ENCODE peak calls at places on chromosome 9, in nine cellular contexts. L is esophagus squamous epithelium, M is transverse colon, P is A549, C is adrenal gland, U is vagina, G is sigmoid colon, K is heart left ventricle, Q is H1. J is an unnamed sample.

GRCh38 chr9:33924978-33925797 is 108.2 kb downstream of the UBE2R2 start:
- DNase-seq in L (no peak), M (peak; percentile 32), P (peak; percentile 63), C (peak; percentile 74), U (no peak), G (no peak), K (peak; percentile 56), Q (peak; percentile 73), J (no peak)

GRCh38 chr9:133855802-133856592 is 117.8 kb upstream of the SARDH start:
- DNase-seq in L (no peak), M (peak; percentile 87), P (no peak), C (peak; percentile 92), U (no peak), G (peak; percentile 82), K (peak; percentile 44), Q (no peak), J (peak; percentile 90)

GRCh38 chr9:82982271-82982880 is 80.6 kb downstream of the RASEF start:
- DNase-seq in L (no peak), M (no peak), P (no peak), C (no peak), U (no peak), G (no peak), K (no peak), Q (no peak), J (no peak)

GRCh38 chr9:90872835-90873294 is 71.2 kb downstream of the SYK start:
- DNase-seq in L (no peak), M (no peak), P (no peak), C (no peak), U (no peak), G (no peak), K (no peak), Q (no peak), J (no peak)

GRCh38 chr9:111897831-111898144 is 1.2 kb downstream of the UGCG start:
- DNase-seq in L (no peak), M (peak; percentile 48), P (no peak), C (no peak), U (no peak), G (no peak), K (no peak), Q (no peak), J (no peak)

GRCh38 chr9:133949486-133950061 is 42.5 kb downstream of the VAV2 start:
- DNase-seq in L (no peak), M (no peak), P (no peak), C (no peak), U (no peak), G (no peak), K (no peak), Q (no peak), J (no peak)

GRCh38 chr9:105392531-105392930 is 55.3 kb upstream of the FSD1L start:
- DNase-seq in L (no peak), M (no peak), P (no peak), C (no peak), U (no peak), G (no peak), K (no peak), Q (no peak), J (no peak)

GRCh38 chr9:135969064-135969683 is 8.0 kb upstream of the UBAC1 start:
- DNase-seq in L (no peak), M (no peak), P (no peak), C (no peak), U (no peak), G (peak; percentile 55), K (no peak), Q (no peak), J (no peak)

GRCh38 chr9:109560470-109561132 is 62.5 kb upstream of the PTPN3 start:
- DNase-seq in L (no peak), M (no peak), P (peak; percentile 28), C (no peak), U (no peak), G (no peak), K (peak; percentile 37), Q (peak; percentile 59), J (no peak)

GRCh38 chr9:100322954-100323536 is 29.7 kb downstream of the TEX10 start:
- DNase-seq in L (no peak), M (no peak), P (peak; percentile 52), C (peak; percentile 68), U (no peak), G (no peak), K (no peak), Q (no peak), J (no peak)

GRCh38 chr9:135896205-135896604 is 11.1 kb downstream of the CAMSAP1 start:
- DNase-seq in L (no peak), M (no peak), P (no peak), C (no peak), U (no peak), G (no peak), K (no peak), Q (no peak), J (no peak)

GRCh38 chr9:37433754-37434435 is 11.4 kb downstream of the GRHPR start:
- DNase-seq in L (no peak), M (no peak), P (no peak), C (no peak), U (no peak), G (peak; percentile 45), K (no peak), Q (no peak), J (no peak)

DNA sequence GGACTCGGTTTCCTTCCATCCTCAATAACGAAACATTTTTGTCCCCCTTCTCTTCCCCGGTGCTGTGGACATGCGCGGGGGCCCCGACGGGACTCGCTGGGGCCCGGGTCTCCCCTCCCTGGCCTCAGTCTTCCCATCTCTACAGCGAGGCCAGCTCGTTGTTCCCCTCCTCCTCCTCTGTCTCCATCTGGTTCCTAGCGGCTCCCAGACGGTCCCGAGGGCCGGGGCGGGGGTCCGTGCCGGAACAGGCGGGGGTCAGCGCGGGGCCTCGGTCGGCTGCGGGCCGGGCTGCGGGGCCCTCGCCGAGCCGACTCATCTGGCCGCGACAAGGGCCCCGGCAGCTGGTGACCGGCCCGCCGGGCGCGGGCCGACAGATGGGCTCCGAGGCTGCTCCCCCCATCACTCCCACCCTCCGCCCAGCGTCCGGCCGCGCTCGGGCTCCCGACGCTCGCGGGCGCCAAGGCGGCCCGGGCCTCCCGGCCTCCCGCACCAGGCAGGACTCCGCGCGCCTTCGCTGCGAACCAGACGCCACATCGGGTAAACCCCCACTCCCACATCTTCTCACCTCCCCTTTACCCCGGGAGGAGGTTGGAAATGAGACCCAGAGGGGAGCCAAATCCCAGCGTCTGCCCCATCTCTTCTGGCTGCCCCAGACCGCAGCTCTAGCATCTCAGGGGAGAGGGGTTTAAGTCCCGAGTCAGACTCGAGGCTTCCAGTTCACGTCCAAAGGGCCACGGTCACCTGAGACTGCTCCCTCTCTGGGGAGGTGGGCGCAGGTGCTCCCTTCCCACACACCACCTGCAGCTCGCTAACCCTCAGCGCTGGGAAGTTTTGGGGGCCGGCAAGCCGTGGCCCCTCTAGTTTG is 8.1 kb downstream of the BARHL1 start:
- DNase-seq in L (no peak), M (no peak), P (no peak), C (no peak), U (no peak), G (no peak), K (no peak), Q (peak; percentile 75), J (no peak)
- TF ChIP-seq POLR2A in L (no peak), M (no peak), P (no peak), C (no peak), U (no peak), G (no peak), K (no peak), Q (no peak), J (no peak)

GRCh38 chr9:118987167-118987566 is 382.1 kb downstream of the BRINP1 start:
- DNase-seq in L (no peak), M (no peak), P (no peak), C (no peak), U (no peak), G (no peak), K (no peak), Q (no peak), J (no peak)

GRCh38 chr9:118991366-118992285 is 377.6 kb downstream of the BRINP1 start:
- DNase-seq in L (no peak), M (no peak), P (no peak), C (no peak), U (no peak), G (no peak), K (no peak), Q (no peak), J (no peak)

GRCh38 chr9:118990949-118991348 is 378.3 kb downstream of the BRINP1 start:
- DNase-seq in L (no peak), M (no peak), P (no peak), C (no peak), U (no peak), G (no peak), K (no peak), Q (no peak), J (no peak)

GRCh38 chr9:118992813-118993747 is 376.2 kb downstream of the BRINP1 start:
- DNase-seq in L (no peak), M (no peak), P (no peak), C (peak; percentile 23), U (no peak), G (no peak), K (no peak), Q (no peak), J (no peak)
- H3K9me3 ChIP-seq in L (no peaks in the 10 kb centered on the region), M (no peaks in the 10 kb centered on the region), P (no peaks in the 10 kb centered on the region), C (no peaks in the 10 kb centered on the region), U (no peaks in the 10 kb centered on the region), G (no peaks in the 10 kb centered on the region), K (no peaks in the 10 kb centered on the region), Q (no peaks in the 10 kb centered on the region), J (no peaks in the 10 kb centered on the region)

DNA sequence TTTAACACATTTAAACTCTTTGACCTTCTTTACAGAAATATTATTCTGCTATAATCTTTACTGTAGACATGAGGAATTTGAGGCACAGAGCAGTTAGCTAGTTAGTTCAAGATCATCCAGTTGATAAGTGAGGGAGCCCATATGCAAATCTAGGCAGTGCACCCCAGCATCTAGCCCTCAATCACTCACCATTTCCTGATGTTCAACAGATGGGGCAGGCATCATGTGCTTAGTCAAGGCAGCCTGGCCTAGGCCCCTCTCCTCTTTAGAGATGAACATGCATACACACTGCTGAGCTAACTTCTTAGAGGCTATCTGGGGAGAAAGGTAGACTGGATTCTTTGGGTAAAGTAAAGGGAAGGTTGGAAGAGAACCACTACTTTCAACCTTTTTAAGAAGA is 206.8 kb upstream of the SLC24A2 start:
- DNase-seq in L (no peak), M (no peak), P (no peak), C (no peak), U (no peak), G (no peak), K (no peak), Q (no peak), J (no peak)
- H3K4me1 ChIP-seq in L (no peaks in the 10 kb centered on the region), M (no peaks in the 10 kb centered on the region), P (no peaks in the 10 kb centered on the region), C (no peaks in the 10 kb centered on the region), U (no peaks in the 10 kb centered on the region), G (no peaks in the 10 kb centered on the region), K (no peaks in the 10 kb centered on the region), Q (no peaks in the 10 kb centered on the region), J (no peaks in the 10 kb centered on the region)

DNA sequence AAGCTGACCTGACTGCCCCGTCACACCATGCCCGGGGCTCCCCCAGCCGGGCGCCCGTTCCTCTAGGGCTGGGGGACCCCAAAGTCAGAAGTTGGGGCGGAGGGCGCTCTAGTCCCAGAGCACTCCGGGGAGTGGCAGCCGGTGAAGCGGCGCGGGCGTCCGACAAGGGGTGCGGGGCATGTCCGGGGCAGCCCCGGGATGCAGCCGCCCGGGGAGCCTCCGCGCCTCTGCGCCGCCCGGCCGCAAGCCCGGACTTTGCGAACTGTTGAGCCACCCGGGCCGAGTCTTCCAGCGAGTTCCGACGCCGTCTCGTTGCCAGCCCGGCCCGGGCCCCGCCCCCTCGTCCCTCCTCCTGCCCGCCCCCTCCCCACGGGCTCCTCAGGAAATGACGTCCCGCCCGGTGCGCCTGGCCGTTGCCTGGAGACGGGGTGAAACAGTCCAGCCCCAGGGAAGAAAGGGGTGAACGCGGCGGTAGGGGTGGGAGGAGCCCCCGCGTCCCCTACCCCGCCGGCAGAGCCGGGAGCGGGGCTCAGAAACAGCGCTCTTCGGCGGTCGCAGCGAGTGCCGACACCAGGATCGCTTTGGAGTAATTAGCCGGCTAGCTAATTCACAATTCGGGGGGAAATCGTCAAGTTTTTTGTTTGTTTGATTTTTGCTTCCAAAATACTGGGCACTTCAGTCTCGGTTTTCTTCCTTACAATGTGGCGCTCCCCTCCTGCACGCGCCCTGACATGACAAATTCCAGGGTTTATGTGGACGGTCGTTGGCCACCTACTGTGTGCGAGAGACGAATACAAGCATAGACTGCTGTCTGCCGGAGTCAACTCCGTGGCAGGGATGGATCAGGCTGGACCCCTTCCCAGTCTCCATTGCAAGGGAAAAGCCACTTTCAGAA is at the start of gene WHRN:
- DNase-seq in L (peak; percentile 55), M (peak; percentile 95), P (peak; percentile 84), C (peak; percentile 96), U (no peak), G (peak; percentile 98), K (peak; percentile 90), Q (peak; percentile 94), J (peak; percentile 95)
- TF ChIP-seq POLR2A in L (no peak), M (peak; percentile 68), P (peak; percentile 47), C (peak; percentile 95), U (peak; percentile 26), G (peak; percentile 38), K (no peak), Q (peak; percentile 45), J (peak; percentile 86)

J was measured in Peyer's patch.